ENCODE peak calls at places on chromosome 11, in four cellular contexts. One of them, this sample, is unnamed.

GRCh38 chr11:70547821-70548670 is 149.7 kb downstream of the CTTN start:
- DNase-seq in GM12878: no peak
- DNase-seq in HepG2: no peak
- DNase-seq in K562: no peak
- DNase-seq in this sample: no peak

GRCh38 chr11:134783219-134783618 is 371.2 kb upstream of the B3GAT1 start:
- DNase-seq in HepG2: no peak
- DNase-seq in K562: no peak
- DNase-seq in GM12878: no peak
- DNase-seq in this sample: no peak

GRCh38 chr11:27468643-27469332 is 3.8 kb downstream of the LGR4 start:
- DNase-seq in HepG2: no peak
- DNase-seq in K562: no peak
- DNase-seq in GM12878: no peak
- DNase-seq in this sample: no peak

GRCh38 chr11:107683807-107684206 is 28.0 kb downstream of the SLN start:
- DNase-seq in GM12878: no peak
- DNase-seq in HepG2: no peak
- DNase-seq in K562: peak
- DNase-seq in this sample: peak

GRCh38 chr11:130209944-130210854 is 50.6 kb downstream of the ST14 start:
- DNase-seq in GM12878: no peak
- DNase-seq in HepG2: no peak
- DNase-seq in K562: peak
- DNase-seq in this sample: no peak

GRCh38 chr11:126547161-126547560 is 191.7 kb downstream of the ST3GAL4 start:
- DNase-seq in HepG2: no peak
- DNase-seq in GM12878: no peak
- DNase-seq in K562: no peak
- DNase-seq in this sample: no peak

GRCh38 chr11:115695677-115696451 is 191.6 kb upstream of the CADM1 start:
- DNase-seq in HepG2: no peak
- DNase-seq in K562: no peak
- DNase-seq in GM12878: no peak
- DNase-seq in this sample: no peak

GRCh38 chr11:68989936-68990606 is 9.3 kb upstream of the MRGPRD start:
- DNase-seq in GM12878: no peak
- DNase-seq in HepG2: no peak
- DNase-seq in K562: no peak
- DNase-seq in this sample: no peak

GRCh38 chr11:69501891-69502860 is 20.7 kb downstream of the LINC01488 start:
- DNase-seq in HepG2: no peak
- DNase-seq in K562: no peak
- DNase-seq in GM12878: no peak
- DNase-seq in this sample: no peak

GRCh38 chr11:34419158-34419557 is 19.6 kb upstream of the CAT start:
- DNase-seq in HepG2: no peak
- DNase-seq in K562: no peak
- DNase-seq in GM12878: no peak
- DNase-seq in this sample: no peak

GRCh38 chr11:59025097-59025496 is 61.0 kb upstream of the GLYATL1B start:
- DNase-seq in GM12878: no peak
- DNase-seq in HepG2: peak
- DNase-seq in K562: no peak
- DNase-seq in this sample: no peak

GRCh38 chr11:131880976-131881375 is 510.6 kb downstream of the NTM start:
- DNase-seq in HepG2: no peak
- DNase-seq in GM12878: no peak
- DNase-seq in K562: no peak
- DNase-seq in this sample: no peak

GRCh38 chr11:113667801-113668200 is 38.3 kb downstream of the TMPRSS5 start:
- DNase-seq in HepG2: no peak
- DNase-seq in K562: no peak
- DNase-seq in GM12878: no peak
- DNase-seq in this sample: no peak

GRCh38 chr11:933002-933820 is 7.5 kb downstream of the AP2A2 start:
- DNase-seq in K562: no peak
- DNase-seq in GM12878: no peak
- DNase-seq in HepG2: no peak
- DNase-seq in this sample: no peak

GRCh38 chr11:107561688-107562087 is 3.8 kb downstream of the ALKBH8 start:
- DNase-seq in GM12878: no peak
- DNase-seq in HepG2: no peak
- DNase-seq in K562: no peak
- DNase-seq in this sample: no peak

GRCh38 chr11:93288767-93289166 is 41.8 kb upstream of the DEUP1 start:
- DNase-seq in HepG2: no peak
- DNase-seq in K562: no peak
- DNase-seq in GM12878: peak
- DNase-seq in this sample: no peak

GRCh38 chr11:96036863-96037262 is 113.0 kb upstream of the MTMR2 start:
- DNase-seq in GM12878: no peak
- DNase-seq in HepG2: no peak
- DNase-seq in K562: no peak
- DNase-seq in this sample: no peak

GRCh38 chr11:57903441-57904123 is 120.1 kb upstream of the OR9Q1 start:
- DNase-seq in GM12878: no peak
- DNase-seq in HepG2: no peak
- DNase-seq in K562: peak
- DNase-seq in this sample: no peak

GRCh38 chr11:2590131-2590950 is 109.5 kb downstream of the KCNQ1OT1 start:
- DNase-seq in K562: no peak
- DNase-seq in GM12878: no peak
- DNase-seq in HepG2: no peak
- DNase-seq in this sample: peak

GRCh38 chr11:111707039-111707690 is 59.0 kb downstream of the PPP2R1B start:
- DNase-seq in HepG2: peak
- DNase-seq in GM12878: no peak
- DNase-seq in K562: no peak
- DNase-seq in this sample: no peak

GRCh38 chr11:103294516-103294915 is 185.3 kb downstream of the DYNC2H1 start:
- DNase-seq in K562: no peak
- DNase-seq in HepG2: no peak
- DNase-seq in GM12878: no peak
- DNase-seq in this sample: no peak

GRCh38 chr11:44083906-44084305 is 11.6 kb upstream of the EXT2 start:
- DNase-seq in GM12878: no peak
- DNase-seq in K562: no peak
- DNase-seq in HepG2: no peak
- DNase-seq in this sample: no peak

GRCh38 chr11:128653828-128654231 is 40.0 kb upstream of the FLI1 start:
- DNase-seq in HepG2: no peak
- DNase-seq in K562: no peak
- DNase-seq in GM12878: no peak
- DNase-seq in this sample: no peak

GRCh38 chr11:70072471-70073187 is 5.5 kb upstream of the ANO1 start:
- DNase-seq in K562: no peak
- DNase-seq in HepG2: no peak
- DNase-seq in GM12878: no peak
- DNase-seq in this sample: no peak

GRCh38 chr11:124405611-124406010 is 6.8 kb upstream of the OR8B3 start:
- DNase-seq in HepG2: no peak
- DNase-seq in GM12878: no peak
- DNase-seq in K562: no peak
- DNase-seq in this sample: no peak

GRCh38 chr11:1468002-1468401 is 18.6 kb downstream of the MOB2 start:
- DNase-seq in GM12878: no peak
- DNase-seq in HepG2: no peak
- DNase-seq in K562: no peak
- DNase-seq in this sample: no peak

GRCh38 chr11:70467196-70468085 is 69.1 kb downstream of the CTTN start:
- DNase-seq in GM12878: peak
- DNase-seq in K562: peak
- DNase-seq in HepG2: peak
- DNase-seq in this sample: peak

GRCh38 chr11:118105657-118106305 is 19.0 kb upstream of the SMIM35 start:
- DNase-seq in HepG2: no peak
- DNase-seq in GM12878: no peak
- DNase-seq in K562: no peak
- DNase-seq in this sample: no peak

GRCh38 chr11:102117472-102118113 is 7.3 kb downstream of the YAP1 start:
- DNase-seq in HepG2: no peak
- DNase-seq in GM12878: no peak
- DNase-seq in K562: no peak
- DNase-seq in this sample: no peak

GRCh38 chr11:76670475-76671235 is at the start of gene LRRC32:
- DNase-seq in HepG2: no peak
- DNase-seq in GM12878: no peak
- DNase-seq in K562: peak
- DNase-seq in this sample: peak

GRCh38 chr11:132036751-132037466 is 666.5 kb downstream of the NTM start:
- DNase-seq in HepG2: no peak
- DNase-seq in K562: no peak
- DNase-seq in GM12878: no peak
- DNase-seq in this sample: no peak

GRCh38 chr11:995752-996420 is 40.6 kb downstream of the MUC6 start:
- DNase-seq in HepG2: no peak
- DNase-seq in GM12878: peak
- DNase-seq in K562: peak
- DNase-seq in this sample: no peak

GRCh38 chr11:107076832-107077231 is 58.6 kb upstream of the GUCY1A2 start:
- DNase-seq in HepG2: no peak
- DNase-seq in GM12878: no peak
- DNase-seq in K562: no peak
- DNase-seq in this sample: no peak

GRCh38 chr11:32172771-32173170 is 81.9 kb downstream of the RCN1 start:
- DNase-seq in HepG2: no peak
- DNase-seq in GM12878: no peak
- DNase-seq in K562: no peak
- DNase-seq in this sample: no peak

GRCh38 chr11:38791346-38791961 is 2193.4 kb upstream of the RAG2 start:
- DNase-seq in K562: peak
- DNase-seq in GM12878: no peak
- DNase-seq in HepG2: peak
- DNase-seq in this sample: peak

GRCh38 chr11:25057861-25058260 is 561.0 kb downstream of the LUZP2 start:
- DNase-seq in HepG2: no peak
- DNase-seq in K562: no peak
- DNase-seq in GM12878: no peak
- DNase-seq in this sample: no peak

GRCh38 chr11:120546312-120547205 is 35.0 kb downstream of the GRIK4 start:
- DNase-seq in K562: no peak
- DNase-seq in HepG2: no peak
- DNase-seq in GM12878: no peak
- DNase-seq in this sample: no peak

GRCh38 chr11:120548682-120549209 is 37.2 kb downstream of the GRIK4 start:
- DNase-seq in HepG2: no peak
- DNase-seq in GM12878: no peak
- DNase-seq in K562: no peak
- DNase-seq in this sample: no peak

GRCh38 chr11:120549346-120549745 is 37.8 kb downstream of the GRIK4 start:
- DNase-seq in K562: no peak
- DNase-seq in HepG2: no peak
- DNase-seq in GM12878: no peak
- DNase-seq in this sample: no peak

GRCh38 chr11:120547301-120547700 is 35.8 kb downstream of the GRIK4 start:
- DNase-seq in K562: no peak
- DNase-seq in HepG2: no peak
- DNase-seq in GM12878: no peak
- DNase-seq in this sample: no peak

DNA sequence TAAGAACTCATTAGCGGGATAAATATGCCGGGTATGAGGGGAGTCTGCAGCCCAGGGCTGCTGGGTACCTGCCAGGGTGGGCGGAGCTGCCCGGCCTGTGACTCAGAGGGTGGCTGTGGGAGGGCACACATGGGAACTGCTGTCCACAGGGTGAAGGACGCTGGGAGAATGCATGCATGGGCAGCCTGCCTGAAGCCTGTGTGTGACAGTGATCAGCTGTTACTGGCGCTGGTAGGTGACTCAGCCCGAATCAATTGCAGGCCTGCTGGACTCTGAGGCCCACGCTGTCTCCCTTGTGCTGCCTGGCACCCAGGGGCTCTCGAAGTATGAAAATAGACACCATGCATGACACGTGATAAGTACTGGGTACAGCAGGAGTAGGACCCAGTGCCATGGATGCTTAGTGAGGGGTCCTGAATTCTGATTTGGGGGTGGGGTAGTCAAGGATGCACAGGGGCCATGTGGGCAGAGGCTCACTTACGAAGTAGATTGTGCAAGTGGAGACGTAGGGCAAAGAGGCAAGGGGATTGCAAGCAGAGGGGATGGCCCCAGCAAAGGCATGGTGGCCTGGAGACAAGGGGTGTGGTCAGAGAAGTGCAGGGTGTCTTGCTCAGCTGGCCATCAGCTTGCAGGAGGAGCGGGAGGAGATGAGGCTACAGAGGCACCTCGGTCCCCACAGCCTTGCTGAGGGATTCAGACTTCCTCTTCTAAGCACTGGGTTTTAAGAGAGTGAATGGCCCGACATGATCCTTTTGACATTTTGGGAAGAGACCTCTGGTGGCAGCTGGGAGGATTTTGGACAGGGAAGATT is 36.5 kb downstream of the GRIK4 start:
- DNase-seq in K562: no peak
- DNase-seq in HepG2: peak
- DNase-seq in GM12878: no peak
- DNase-seq in this sample: no peak
- TF ChIP-seq FOXK2 in K562: no peak
- TF ChIP-seq FOXK2 in HepG2: no peak
- TF ChIP-seq FOXK2 in GM12878: no peak
- TF ChIP-seq FOXK2 in this sample: no peak

DNA sequence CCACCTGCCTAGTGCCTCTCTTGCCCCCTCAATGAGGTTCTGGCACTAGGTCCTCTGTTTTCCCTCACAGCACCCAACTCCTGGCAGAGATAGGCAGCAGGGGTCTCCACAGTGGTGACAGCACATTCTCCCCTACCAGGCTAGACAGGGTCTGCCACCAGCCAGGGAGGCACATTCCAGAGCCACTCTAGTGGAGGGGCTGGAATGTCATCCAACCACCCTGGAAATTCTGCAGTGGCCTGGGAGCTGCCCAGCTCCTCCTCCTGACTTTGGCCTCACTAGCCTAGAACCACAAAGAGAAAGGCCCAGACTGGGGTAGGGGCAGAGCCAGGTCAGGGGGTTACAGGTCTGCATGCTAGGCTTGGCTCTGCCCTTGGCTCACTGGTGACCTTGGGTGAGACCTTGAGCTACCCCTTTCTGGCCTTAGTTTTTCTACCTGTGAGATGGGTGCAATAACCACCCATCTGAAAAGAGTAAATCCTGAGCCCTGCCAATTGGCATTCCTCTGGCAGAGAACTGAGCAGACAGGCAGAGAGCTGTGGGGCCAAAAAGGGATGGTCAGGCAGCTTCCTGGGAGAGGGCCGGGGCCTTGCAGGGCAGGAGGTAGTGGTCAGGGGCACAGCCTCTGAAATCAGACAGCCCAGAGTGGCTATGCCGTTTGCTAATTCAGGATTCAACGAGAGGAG is 7.1 kb downstream of the P2RY2 start:
- DNase-seq in K562: no peak
- DNase-seq in HepG2: no peak
- DNase-seq in GM12878: no peak
- DNase-seq in this sample: no peak
- TF ChIP-seq FOXM1 in K562: no peak
- TF ChIP-seq FOXM1 in HepG2: no peak
- TF ChIP-seq FOXM1 in GM12878: no peak
- TF ChIP-seq FOXM1 in this sample: no peak

GRCh38 chr11:133070053-133070713 is 462.1 kb downstream of the OPCML start:
- DNase-seq in GM12878: no peak
- DNase-seq in K562: no peak
- DNase-seq in HepG2: no peak
- DNase-seq in this sample: no peak
- TF ChIP-seq FOXK2 in GM12878: no peak
- TF ChIP-seq FOXK2 in K562: no peak
- TF ChIP-seq FOXK2 in HepG2: no peak
- TF ChIP-seq FOXK2 in this sample: no peak

GRCh38 chr11:62889484-62890437 is 9.1 kb downstream of the SLC3A2 start:
- DNase-seq in K562: peak
- DNase-seq in GM12878: no peak
- DNase-seq in HepG2: peak
- DNase-seq in this sample: peak
- TF ChIP-seq FOXM1 in K562: no peak
- TF ChIP-seq FOXM1 in GM12878: no peak
- TF ChIP-seq FOXM1 in HepG2: no peak
- TF ChIP-seq FOXM1 in this sample: no peak